ENCODE peak calls at places on chromosomes 12 and 14, in nine cellular contexts. R is heart right ventricle; E is stimulated activated naive CD4-positive, alpha-beta T cell; F is HS-5; T is mesenchymal stem cell; G is pancreas; I is left colon; A is OCI-M1; D is B cell. L is an unnamed sample.

GRCh38 chr14:54567634-54568561 is 970 bp downstream of the SAMD4A start:
- DNase-seq in G (peak), E (peak), A (no peak), D (peak), T (peak), I (peak), R (peak), F (no peak), L (peak)

GRCh38 chr14:45838597-45838996 is 585.6 kb upstream of the MIS18BP1 start:
- DNase-seq in D (no peak), T (peak), A (peak), F (peak), E (no peak), I (no peak), G (no peak), R (no peak), L (no peak)

GRCh38 chr12:65826513-65827171 is 2.4 kb downstream of the HMGA2 start:
- DNase-seq in R (no peak), D (no peak), E (no peak), G (no peak), T (peak), A (no peak), I (no peak), F (peak), L (no peak)

GRCh38 chr12:53974084-53975018 is at the start of gene HOTAIR:
- DNase-seq in A (no peak), F (no peak), G (no peak), T (no peak), D (peak), R (no peak), E (no peak), I (no peak), L (no peak)

GRCh38 chr12:52178443-52178842 is 13.4 kb downstream of the KRT80 start:
- DNase-seq in D (no peak), R (no peak), G (no peak), A (no peak), F (no peak), I (no peak), T (no peak), E (no peak), L (no peak)

GRCh38 chr14:51554339-51554920 is 97.3 kb upstream of the FRMD6 start:
- DNase-seq in D (no peak), F (peak), A (no peak), T (peak), G (no peak), E (no peak), I (no peak), R (no peak), L (no peak)

GRCh38 chr14:99224116-99224910 is 47.7 kb downstream of the BCL11B start:
- DNase-seq in I (no peak), D (no peak), G (no peak), T (no peak), E (no peak), A (no peak), R (no peak), F (no peak), L (no peak)

GRCh38 chr12:1716911-1717310 is 26.0 kb downstream of the ADIPOR2 start:
- DNase-seq in R (no peak), A (no peak), I (no peak), D (no peak), T (no peak), G (no peak), F (no peak), E (no peak), L (no peak)

GRCh38 chr12:46556820-46557524 is 184.4 kb upstream of the SLC38A2 start:
- DNase-seq in R (no peak), I (no peak), G (no peak), A (no peak), T (peak), D (no peak), E (no peak), F (no peak), L (no peak)

GRCh38 chr14:64324461-64325255 is 30.5 kb upstream of the ESR2 start:
- DNase-seq in R (no peak), I (no peak), F (peak), E (no peak), D (no peak), T (peak), A (no peak), G (no peak), L (no peak)

GRCh38 chr14:73740921-73741326 is 26.7 kb upstream of the PNMA1 start:
- DNase-seq in T (peak), R (peak), A (no peak), E (no peak), I (peak), G (peak), F (no peak), D (no peak), L (peak)

GRCh38 chr12:109822951-109823411 is 10.2 kb downstream of the TRPV4 start:
- DNase-seq in A (no peak), F (no peak), T (no peak), G (peak), E (no peak), R (peak), D (no peak), I (no peak), L (no peak)

GRCh38 chr14:90355540-90356518 is 24.1 kb upstream of the NRDE2 start:
- DNase-seq in D (no peak), E (no peak), R (no peak), T (no peak), G (no peak), I (no peak), F (no peak), A (no peak), L (no peak)

GRCh38 chr14:53151867-53152626 is 1.1 kb downstream of the DDHD1 start:
- DNase-seq in T (peak), E (peak), F (peak), D (peak), R (peak), A (peak), G (peak), I (peak), L (peak)

GRCh38 chr12:58388261-58388660 is 446.9 kb downstream of the ATP23 start:
- DNase-seq in A (peak), D (no peak), G (no peak), F (no peak), T (no peak), I (no peak), R (no peak), E (no peak), L (no peak)

GRCh38 chr14:93150227-93151206 is 34.2 kb downstream of the MOAP1 start:
- DNase-seq in I (peak), D (no peak), A (peak), G (no peak), T (no peak), F (no peak), E (no peak), R (no peak), L (peak)

GRCh38 chr14:34711808-34712712 is 2.3 kb downstream of the CFL2 start:
- DNase-seq in F (no peak), A (no peak), I (no peak), T (no peak), R (no peak), D (no peak), E (no peak), G (no peak), L (no peak)

GRCh38 chr12:104715562-104716182 is 242.4 kb downstream of the SLC41A2 start:
- DNase-seq in A (no peak), T (no peak), D (no peak), I (no peak), R (no peak), F (no peak), G (no peak), E (no peak), L (no peak)

GRCh38 chr12:97181571-97182265 is 274.7 kb downstream of the NEDD1 start:
- DNase-seq in T (no peak), R (no peak), F (no peak), G (no peak), I (no peak), E (no peak), D (no peak), A (no peak), L (no peak)

GRCh38 chr14:66649515-66649914 is 141.6 kb downstream of the GPHN start:
- DNase-seq in R (no peak), I (no peak), G (no peak), D (no peak), E (no peak), F (no peak), T (no peak), A (no peak), L (no peak)

GRCh38 chr14:32329146-32329545 is at the start of gene AKAP6:
- DNase-seq in T (peak), R (no peak), E (no peak), A (no peak), D (no peak), G (no peak), I (no peak), F (no peak), L (no peak)

GRCh38 chr12:89789862-89790261 is 81.2 kb upstream of the ATP2B1 start:
- DNase-seq in R (no peak), I (no peak), D (peak), T (no peak), F (no peak), A (peak), G (no peak), E (no peak), L (no peak)

GRCh38 chr12:57615637-57616036 is 4.4 kb downstream of the ARHGEF25 start:
- DNase-seq in R (no peak), A (no peak), E (no peak), I (no peak), F (no peak), T (no peak), D (no peak), G (no peak), L (no peak)